ENCODE peak calls at places on chromosomes 5 and 9, in six cellular contexts. B is K562, A is HepG2, O is GM12878, H is HCT116, P is H1. Z is an unnamed sample.
A peak's percentile ranks its signal among the peaks of the same experiment; 100 is the strongest.

GRCh38 chr5:147507480-147508126 is 2.3 kb downstream of the DPYSL3 start:
- DNase-seq in B (no peak), A (no peak), O (no peak), H (no peak), P (no peak), Z (no peak)

GRCh38 chr5:168288349-168289245 is 2.8 kb upstream of the WWC1 start:
- DNase-seq in H (peak; percentile 76), O (no peak), A (peak; percentile 70), B (no peak), P (no peak), Z (peak; percentile 87)

GRCh38 chr9:93155716-93156474 is 21.8 kb upstream of the NINJ1 start:
- DNase-seq in A (no peak), P (no peak), H (no peak), B (no peak), O (no peak), Z (no peak)

GRCh38 chr9:137245450-137246421 is 4.6 kb downstream of the TUBB4B start:
- DNase-seq in B (no peak), A (no peak), P (no peak), H (no peak), O (no peak), Z (no peak)

GRCh38 chr5:28737682-28738081 is 1699.3 kb upstream of the CDH9 start:
- DNase-seq in B (no peak), H (no peak), A (no peak), O (no peak), P (no peak), Z (no peak)

GRCh38 chr9:112540800-112541199 is 54.2 kb downstream of the KIAA1958 start:
- DNase-seq in P (no peak), O (no peak), H (no peak), A (no peak), B (no peak), Z (no peak)

GRCh38 chr9:108543251-108543768 is 312.5 kb downstream of the ACTL7B start:
- DNase-seq in O (no peak), A (no peak), H (no peak), B (no peak), P (peak; percentile 25), Z (no peak)

GRCh38 chr5:35240892-35241291 is 10.6 kb upstream of the PRLR start:
- DNase-seq in O (no peak), A (no peak), H (no peak), P (no peak), B (no peak), Z (no peak)

GRCh38 chr5:73030995-73031394 is 75.2 kb downstream of the FCHO2 start:
- DNase-seq in P (no peak), A (peak; percentile 5), B (no peak), H (peak; percentile 66), O (no peak), Z (peak; percentile 93)

GRCh38 chr5:141729387-141730006 is 47.5 kb upstream of the ARAP3 start:
- DNase-seq in H (no peak), P (no peak), O (no peak), A (no peak), B (no peak), Z (no peak)

GRCh38 chr5:173915310-173916005 is 27.3 kb downstream of the CPEB4 start:
- DNase-seq in B (no peak), P (no peak), A (no peak), H (no peak), O (no peak), Z (no peak)

GRCh38 chr5:151745071-151745705 is 13.2 kb downstream of the ATOX1 start:
- DNase-seq in O (peak; percentile 71), A (no peak), B (no peak), P (no peak), H (peak; percentile 98), Z (no peak)

GRCh38 chr9:35163413-35163812 is 1.6 kb downstream of the UNC13B start:
- DNase-seq in P (no peak), O (no peak), H (no peak), A (no peak), B (no peak), Z (no peak)

GRCh38 chr9:136609838-136610311 is 52.8 kb upstream of the EGFL7 start:
- DNase-seq in B (no peak), P (no peak), A (no peak), O (no peak), H (no peak), Z (no peak)

GRCh38 chr9:81239388-81239787 is 450.0 kb downstream of the TLE1 start:
- DNase-seq in A (no peak), H (no peak), P (no peak), B (no peak), O (no peak), Z (no peak)

GRCh38 chr5:74015716-74016115 is 389.7 kb downstream of the ARHGEF28 start:
- DNase-seq in A (no peak), O (no peak), H (no peak), B (no peak), P (no peak), Z (no peak)

GRCh38 chr9:112020680-112021596 is 124.3 kb downstream of the UGCG start:
- DNase-seq in O (peak; percentile 80), B (no peak), P (no peak), H (peak; percentile 19), A (peak; percentile 13), Z (no peak)

GRCh38 chr5:109619661-109620060 is 70.1 kb upstream of the MAN2A1 start:
- DNase-seq in P (no peak), B (no peak), H (no peak), O (no peak), A (no peak), Z (no peak)

GRCh38 chr9:36899406-36899805 is 134.7 kb downstream of the PAX5 start:
- DNase-seq in P (no peak), O (no peak), A (no peak), H (no peak), B (no peak), Z (no peak)

GRCh38 chr5:96338624-96339023 is 94.4 kb downstream of the PCSK1 start:
- DNase-seq in H (no peak), O (no peak), B (no peak), P (no peak), A (peak; percentile 54), Z (no peak)

GRCh38 chr9:134376386-134377142 is 50.3 kb downstream of the RXRA start:
- DNase-seq in P (no peak), O (no peak), B (no peak), H (no peak), A (peak; percentile 23), Z (no peak)

GRCh38 chr5:168683247-168683926 is 104.2 kb upstream of the PANK3 start:
- DNase-seq in O (no peak), P (no peak), H (no peak), B (peak; percentile 37), A (no peak), Z (no peak)

GRCh38 chr5:83974151-83974822 is 253.6 kb upstream of the HAPLN1 start:
- DNase-seq in A (no peak), P (peak; percentile 5), H (no peak), O (no peak), B (no peak), Z (no peak)

GRCh38 chr9:137485343-137486140 is 26.4 kb upstream of the NSMF start:
- DNase-seq in O (no peak), P (no peak), B (no peak), A (no peak), H (no peak), Z (peak; percentile 75)

GRCh38 chr9:99867968-99868367 is 38.5 kb upstream of the STX17 start:
- DNase-seq in O (no peak), H (no peak), P (no peak), B (no peak), A (no peak), Z (no peak)

GRCh38 chr9:108634669-108635462 is 220.9 kb downstream of the ACTL7B start:
- DNase-seq in B (no peak), A (no peak), O (no peak), H (peak; percentile 10), P (no peak), Z (no peak)

GRCh38 chr9:83030391-83031107 is 32.4 kb downstream of the RASEF start:
- DNase-seq in A (no peak), P (no peak), B (no peak), O (no peak), H (no peak), Z (no peak)

GRCh38 chr5:23235246-23235645 is 272.2 kb upstream of the PRDM9 start:
- DNase-seq in B (no peak), A (no peak), O (no peak), P (no peak), H (no peak), Z (no peak)

DNA sequence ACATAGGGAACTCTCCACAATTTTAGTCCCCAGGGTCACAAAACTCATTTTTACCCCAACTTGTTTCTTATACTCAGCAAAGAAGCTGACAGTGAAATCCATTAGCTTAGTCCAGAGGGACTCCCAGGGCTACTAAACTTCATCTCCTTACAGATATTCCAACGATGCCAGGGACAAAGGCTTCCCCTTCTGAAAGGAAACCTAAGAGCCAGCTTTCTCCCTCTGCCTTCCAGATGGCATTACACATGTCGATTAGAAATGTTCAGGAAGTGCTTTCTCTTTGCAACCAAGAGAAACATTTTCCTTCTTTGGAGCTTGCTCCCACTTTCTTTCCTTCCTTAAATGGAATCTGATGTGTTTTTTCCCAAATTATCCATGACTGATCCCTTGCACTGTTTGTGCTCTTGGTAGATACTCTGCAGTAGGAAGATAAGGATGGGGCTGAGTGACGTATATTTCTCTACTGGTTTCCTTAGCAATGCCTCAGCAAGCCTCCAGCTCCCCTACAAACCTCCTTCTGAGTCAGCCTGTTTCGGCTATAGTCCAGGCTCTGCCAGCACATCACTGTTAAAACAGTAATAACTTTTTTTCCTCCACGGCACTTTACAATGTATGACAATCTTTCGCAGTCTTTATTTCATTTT is 43.0 kb upstream of the HTR4 start:
- DNase-seq in O (no peak), P (no peak), A (no peak), H (no peak), B (no peak), Z (no peak)
- TF ChIP-seq JUND in O (no peak), P (no peak), A (no peak), H (no peak), B (peak; percentile 19), Z (no peak)

GRCh38 chr9:124514874-124515273 is 7.7 kb upstream of the NR5A1 start:
- DNase-seq in A (no peak), O (no peak), B (no peak), P (no peak), H (no peak), Z (peak; percentile 28)

GRCh38 chr9:124518116-124518515 is 10.9 kb upstream of the NR5A1 start:
- DNase-seq in H (no peak), O (no peak), A (no peak), P (no peak), B (no peak), Z (no peak)

GRCh38 chr9:124520206-124520596 is 13.0 kb upstream of the NR5A1 start:
- DNase-seq in A (peak; percentile 93), O (no peak), H (no peak), P (no peak), B (no peak), Z (no peak)

GRCh38 chr9:124514125-124514524 is 6.9 kb upstream of the NR5A1 start:
- DNase-seq in B (no peak), H (no peak), P (no peak), O (no peak), A (no peak), Z (no peak)

GRCh38 chr9:124517600-124517999 is 10.4 kb upstream of the NR5A1 start:
- DNase-seq in B (no peak), O (no peak), H (no peak), P (no peak), A (no peak), Z (no peak)
- TF ChIP-seq JUND in B (no peak), O (no peak), H (no peak), P (no peak), A (no peak), Z (no peak)

GRCh38 chr5:33855396-33855795 is 36.4 kb downstream of the ADAMTS12 start:
- DNase-seq in A (no peak), B (no peak), P (no peak), H (no peak), O (no peak), Z (no peak)
- TF ChIP-seq JUND in A (no peak), B (no peak), P (no peak), H (no peak), O (no peak), Z (no peak)

GRCh38 chr5:172766287-172767104 is 4.5 kb downstream of the DUSP1 start:
- DNase-seq in O (no peak), P (no peak), A (peak; percentile 86), B (no peak), H (no peak), Z (no peak)
- TF ChIP-seq JUND in O (no peak), P (no peak), A (no peak), B (no peak), H (no peak), Z (no peak)